ENCODE peak calls at places on chromosomes 5 and 9, in seven cellular contexts. A is keratinocyte, Y is AG10803, N is RWPE1, O is hepatocyte, M is kidney, C is ascending aorta. G is an unnamed sample.

GRCh38 chr5:113167985-113168384 is 191.4 kb downstream of the DCP2 start:
- DNase-seq in A (no peak), Y (no peak), N (peak; percentile 60), O (no peak), M (no peak), C (no peak), G (no peak)

GRCh38 chr5:14775857-14776256 is 95.7 kb downstream of the ANKH start:
- DNase-seq in A (no peak), Y (peak; percentile 18), N (peak; percentile 65), O (no peak), M (no peak), C (no peak), G (no peak)

GRCh38 chr5:128782446-128782845 is 182.8 kb upstream of the SLC27A6 start:
- DNase-seq in A (no peak), Y (peak; percentile 13), N (peak; percentile 67), O (no peak), M (no peak), C (peak; percentile 87), G (no peak)

GRCh38 chr9:2420488-2421056 is 201.0 kb upstream of the VLDLR start:
- DNase-seq in A (no peak), Y (no peak), N (no peak), O (no peak), M (no peak), C (no peak), G (no peak)

GRCh38 chr5:146005264-146005663 is 68.9 kb downstream of the SH3RF2 start:
- DNase-seq in A (no peak), Y (no peak), N (no peak), O (no peak), M (no peak), C (no peak), G (no peak)

GRCh38 chr5:142959683-142960308 is 189.6 kb downstream of the ARHGAP26 start:
- DNase-seq in A (no peak), Y (no peak), N (no peak), O (no peak), M (no peak), C (no peak), G (no peak)

GRCh38 chr9:110015759-110016158 is 192.2 kb downstream of the C9orf152 start:
- DNase-seq in A (peak; percentile 75), Y (peak; percentile 42), N (peak; percentile 93), O (no peak), M (no peak), C (no peak), G (no peak)

GRCh38 chr9:108933231-108933630 is 693 bp downstream of the ELP1 start:
- DNase-seq in A (no peak), Y (peak; percentile 26), N (peak; percentile 62), O (no peak), M (no peak), C (no peak), G (no peak)

GRCh38 chr9:36999728-37000333 is 34.2 kb downstream of the PAX5 start:
- DNase-seq in A (no peak), Y (no peak), N (no peak), O (no peak), M (no peak), C (no peak), G (no peak)

GRCh38 chr5:56467176-56467717 is 234.1 kb upstream of the ANKRD55 start:
- DNase-seq in A (no peak), Y (no peak), N (no peak), O (no peak), M (no peak), C (no peak), G (no peak)

GRCh38 chr5:44454002-44454401 is 64.8 kb upstream of the FGF10 start:
- DNase-seq in A (no peak), Y (no peak), N (no peak), O (no peak), M (no peak), C (no peak), G (no peak)

GRCh38 chr5:146653560-146653959 is 137.6 kb upstream of the GPR151 start:
- DNase-seq in A (no peak), Y (no peak), N (no peak), O (no peak), M (no peak), C (no peak), G (no peak)

GRCh38 chr5:18216016-18216415 is 581.8 kb downstream of the TAF11L14 start:
- DNase-seq in A (no peak), Y (no peak), N (no peak), O (no peak), M (no peak), C (no peak), G (no peak)

GRCh38 chr9:137423001-137423809 is at the start of the genes EXD3 and NOXA1:
- DNase-seq in A (no peak), Y (peak; percentile 89), N (peak; percentile 98), O (peak; percentile 98), M (peak; percentile 98), C (peak; percentile 95), G (peak; percentile 99)

GRCh38 chr5:64534033-64534432 is 28.2 kb downstream of the RGS7BP start:
- DNase-seq in A (no peak), Y (no peak), N (no peak), O (no peak), M (no peak), C (no peak), G (no peak)

GRCh38 chr9:114416290-114416689 is 28.5 kb upstream of the AKNA start:
- DNase-seq in A (no peak), Y (no peak), N (no peak), O (no peak), M (no peak), C (no peak), G (no peak)

GRCh38 chr9:114419796-114420195 is 32.0 kb upstream of the AKNA start:
- DNase-seq in A (no peak), Y (no peak), N (no peak), O (no peak), M (no peak), C (no peak), G (no peak)

GRCh38 chr9:114418053-114418452 is 30.3 kb upstream of the AKNA start:
- DNase-seq in A (no peak), Y (no peak), N (no peak), O (no peak), M (no peak), C (no peak), G (no peak)

GRCh38 chr9:114413909-114414308 is 26.1 kb upstream of the AKNA start:
- DNase-seq in A (no peak), Y (peak; percentile 55), N (no peak), O (no peak), M (no peak), C (no peak), G (no peak)

GRCh38 chr9:114417511-114417910 is 29.7 kb upstream of the AKNA start:
- DNase-seq in A (no peak), Y (peak; percentile 86), N (peak; percentile 34), O (no peak), M (no peak), C (no peak), G (no peak)
- TF ChIP-seq CTCF in A (no peak), Y (peak; percentile 58), N (no peak), O (no peak), M (no peak), C (no peak), G (no peak)

GRCh38 chr9:116900007-116900367 is 212.9 kb downstream of the TRIM32 start:
- DNase-seq in A (no peak), Y (no peak), N (no peak), O (no peak), M (no peak), C (no peak), G (no peak)
- TF ChIP-seq CTCF in A (no peak), Y (no peak), N (no peak), O (no peak), M (no peak), C (no peak), G (no peak)

GRCh38 chr5:88888291-88888690 is 5.3 kb upstream of the MEF2C start:
- DNase-seq in A (no peak), Y (no peak), N (no peak), O (no peak), M (no peak), C (no peak), G (no peak)

GRCh38 chr5:88890070-88890781 is 7.2 kb upstream of the MEF2C start:
- DNase-seq in A (no peak), Y (no peak), N (no peak), O (no peak), M (no peak), C (no peak), G (no peak)

GRCh38 chr5:88888799-88889164 is 5.8 kb upstream of the MEF2C start:
- DNase-seq in A (no peak), Y (no peak), N (no peak), O (no peak), M (no peak), C (no peak), G (no peak)

GRCh38 chr5:88886756-88887741 is 4.1 kb upstream of the MEF2C start:
- DNase-seq in A (no peak), Y (no peak), N (no peak), O (no peak), M (no peak), C (no peak), G (no peak)

DNA sequence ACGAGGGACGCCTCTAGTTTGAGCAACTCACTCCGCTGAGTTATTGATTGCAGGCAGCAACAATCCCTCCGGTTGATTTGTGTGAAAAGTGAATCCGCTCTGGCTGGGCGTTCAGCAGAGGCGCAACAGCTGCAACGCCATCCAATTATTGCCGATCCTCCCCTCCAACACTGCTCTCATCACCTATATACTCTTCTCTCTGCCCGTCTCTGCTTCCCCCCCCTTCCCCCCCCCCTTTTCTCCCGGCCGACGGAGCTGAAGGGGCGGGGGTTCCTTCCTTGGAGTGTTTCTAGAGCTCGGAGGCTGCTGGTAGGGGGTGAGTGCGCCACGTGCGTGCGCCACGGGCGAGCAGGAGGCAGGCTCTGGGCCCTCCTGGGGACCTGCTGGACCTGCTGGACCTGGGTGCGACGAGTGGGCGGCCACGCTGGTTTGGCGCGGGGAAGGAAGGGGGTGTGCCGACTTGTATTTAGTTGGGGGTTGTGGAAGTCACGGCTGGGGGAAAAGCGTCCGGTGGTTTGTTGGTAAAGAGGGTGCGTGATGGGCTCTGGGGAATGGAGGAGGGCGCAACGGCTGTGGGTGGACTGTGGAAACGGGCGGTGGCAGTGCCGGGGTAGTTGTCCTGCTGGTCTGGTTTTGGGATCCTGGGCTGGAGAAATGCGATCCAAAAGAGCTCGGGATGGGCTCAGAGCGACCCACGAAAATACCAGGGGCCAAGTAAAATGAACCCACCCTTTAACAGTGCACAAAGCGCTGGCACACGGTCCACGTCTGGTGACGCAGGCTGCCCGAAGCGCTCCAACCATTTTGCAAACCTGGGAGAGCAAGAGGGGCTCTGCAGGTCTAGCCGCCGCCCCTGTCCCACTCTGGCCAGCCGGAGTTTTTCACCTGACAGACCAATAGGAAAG is 6.4 kb upstream of the MEF2C start:
- DNase-seq in A (no peak), Y (peak; percentile 42), N (no peak), O (peak; percentile 49), M (peak; percentile 85), C (peak; percentile 85), G (peak; percentile 59)
- TF ChIP-seq CTCF in A (no peak), Y (peak; percentile 4), N (no peak), O (no peak), M (no peak), C (no peak), G (no peak)

DNA sequence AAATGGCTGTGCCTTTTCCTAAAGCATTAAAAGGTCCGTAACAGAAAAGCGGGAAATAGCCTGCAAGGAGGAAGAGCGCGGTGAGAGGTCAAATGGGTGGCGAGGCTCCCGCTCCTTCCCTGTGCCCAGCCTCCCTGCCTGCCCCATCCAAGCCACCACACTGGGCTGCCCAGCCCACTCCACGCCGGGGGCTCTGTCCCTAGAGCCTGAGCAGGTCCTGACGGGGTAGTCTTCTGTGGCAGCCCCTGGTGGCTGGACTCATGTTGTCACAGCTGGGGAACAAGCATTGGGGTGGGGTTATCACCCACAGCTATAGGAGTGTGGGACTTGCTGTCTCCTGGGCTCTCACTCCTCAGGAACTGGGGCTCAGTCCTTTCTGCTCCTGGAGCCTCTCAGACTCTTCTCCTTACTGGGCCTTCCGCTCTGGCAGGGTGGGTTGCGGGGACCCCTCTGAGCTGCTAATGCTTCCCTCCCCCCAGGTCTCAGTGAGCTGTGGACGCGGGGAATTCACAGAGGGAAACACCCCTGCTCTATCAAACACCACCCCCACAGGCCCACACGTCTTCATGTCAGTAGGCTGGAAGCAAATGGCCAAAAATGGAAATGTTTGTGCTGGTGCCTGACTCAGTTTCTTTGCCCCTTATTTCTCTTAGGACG is 152.3 kb upstream of the PHYKPL start:
- DNase-seq in A (no peak), Y (no peak), N (no peak), O (no peak), M (peak; percentile 36), C (no peak), G (no peak)
- TF ChIP-seq CTCF in A (no peak), Y (no peak), N (no peak), O (no peak), M (no peak), C (no peak), G (no peak)

G was measured in GM13976.